ENCODE peak calls at places on chromosomes 13 and 19, in six cellular contexts. S is heart right ventricle; F is ovary; W is AG04449; J is CD4-positive, alpha-beta T cell; L is ascending aorta. Z is an unnamed sample.

GRCh38 chr13:86906458-86906857 is 764.7 kb upstream of the SLITRK5 start:
- DNase-seq in S (no peak), F (no peak), W (no peak), J (no peak), L (no peak), Z (no peak)

GRCh38 chr19:47124937-47125668 is 5.5 kb upstream of the SAE1 start:
- DNase-seq in S (no peak), F (no peak), W (no peak), J (no peak), L (no peak), Z (no peak)

GRCh38 chr19:34044011-34044410 is 128.3 kb upstream of the LSM14A start:
- DNase-seq in S (no peak), F (no peak), W (no peak), J (no peak), L (no peak), Z (no peak)

GRCh38 chr13:40206241-40207109 is 460.0 kb downstream of the FOXO1 start:
- DNase-seq in S (no peak), F (no peak), W (no peak), J (no peak), L (no peak), Z (peak; percentile 50)

GRCh38 chr19:17104679-17105078 is 29.1 kb downstream of the MYO9B start:
- DNase-seq in S (no peak), F (no peak), W (no peak), J (no peak), L (no peak), Z (no peak)

GRCh38 chr13:89380101-89380500 is 1708.9 kb downstream of the SLITRK5 start:
- DNase-seq in S (no peak), F (no peak), W (no peak), J (no peak), L (no peak), Z (no peak)

GRCh38 chr13:42612021-42612765 is 38.2 kb downstream of the TNFSF11 start:
- DNase-seq in S (no peak), F (no peak), W (no peak), J (no peak), L (no peak), Z (no peak)

GRCh38 chr13:40077396-40078027 is 422.1 kb downstream of the COG6 start:
- DNase-seq in S (no peak), F (no peak), W (no peak), J (no peak), L (peak; percentile 21), Z (peak; percentile 26)

DNA sequence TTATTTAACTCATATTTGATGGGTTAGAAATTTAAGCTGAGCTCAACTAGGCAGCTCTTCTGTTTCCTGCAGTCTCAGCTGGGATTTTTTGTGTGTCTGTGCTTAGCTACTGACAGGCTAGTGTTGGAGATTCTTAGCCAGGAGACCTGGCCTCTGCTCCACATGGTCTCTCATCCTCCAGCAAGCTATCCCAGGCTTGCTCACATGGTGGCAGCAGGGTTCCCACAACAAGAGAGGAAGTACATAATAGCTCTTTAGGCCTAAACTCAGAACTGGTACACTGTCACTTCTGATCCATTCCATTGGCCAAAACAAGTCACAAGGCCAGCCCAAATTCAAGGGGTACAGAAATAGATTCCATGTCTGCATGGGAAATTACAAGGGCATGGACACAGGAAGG is 406.2 kb downstream of the SUCLA2 start:
- DNase-seq in S (no peak), F (no peak), W (no peak), J (no peak), L (no peak), Z (no peak)
- TF ChIP-seq CTCF in S (no peak), F (no peak), W (no peak), J (no peak), L (no peak), Z (no peak)

GRCh38 chr19:42311612-42312160 is 1.4 kb upstream of the TMEM145 start:
- DNase-seq in S (no peak), F (no peak), W (no peak), J (no peak), L (no peak), Z (no peak)

GRCh38 chr19:42313840-42314755 is 989 bp downstream of the TMEM145 start:
- DNase-seq in S (no peak), F (no peak), W (no peak), J (no peak), L (no peak), Z (no peak)

GRCh38 chr19:42315024-42315423 is 1.9 kb downstream of the TMEM145 start:
- DNase-seq in S (no peak), F (no peak), W (no peak), J (no peak), L (no peak), Z (no peak)

GRCh38 chr19:42312370-42312769 is 739 bp upstream of the TMEM145 start:
- DNase-seq in S (no peak), F (no peak), W (no peak), J (no peak), L (no peak), Z (no peak)

DNA sequence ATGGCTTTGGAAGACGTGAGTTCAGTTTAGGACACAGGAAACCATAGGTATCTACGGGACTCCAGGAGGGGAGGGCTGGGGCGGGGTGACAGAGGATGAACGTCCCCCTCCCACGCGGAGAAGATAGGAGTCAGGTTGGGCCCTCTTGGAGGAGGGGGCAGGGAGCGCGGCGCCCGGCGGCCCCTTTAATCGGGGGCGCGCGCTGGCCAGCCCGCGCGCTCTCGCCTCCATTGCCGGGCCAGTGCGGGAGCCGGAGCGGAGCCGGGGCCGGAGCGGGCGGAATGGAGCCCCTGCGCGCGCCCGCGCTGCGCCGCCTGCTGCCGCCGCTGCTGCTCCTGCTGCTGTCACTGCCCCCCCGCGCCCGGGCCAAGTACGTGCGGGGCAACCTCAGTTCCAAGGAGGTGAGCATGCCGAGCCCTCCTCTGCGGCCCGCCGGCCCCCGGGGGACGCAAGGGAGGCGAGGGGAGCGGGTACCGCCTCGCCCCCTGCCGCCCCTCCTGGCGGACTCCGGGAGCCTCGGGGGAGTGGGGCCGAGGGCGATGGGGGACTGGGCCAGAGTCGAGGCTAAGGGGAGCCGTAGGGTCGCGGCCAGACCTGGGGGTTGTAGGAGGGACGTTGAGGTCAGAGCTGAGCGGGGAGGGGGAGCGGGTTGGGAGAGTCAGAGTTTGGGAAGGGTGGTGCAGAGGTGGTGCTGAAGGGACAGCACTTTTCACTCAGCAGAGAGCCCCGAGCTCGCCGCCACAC is at the start of gene TMEM145:
- DNase-seq in S (no peak), F (peak; percentile 59), W (no peak), J (no peak), L (no peak), Z (no peak)
- TF ChIP-seq CTCF in S (no peak), F (peak; percentile 16), W (no peak), J (no peak), L (no peak), Z (no peak)

GRCh38 chr13:51328488-51328887 is 11.0 kb upstream of the SERPINE3 start:
- DNase-seq in S (no peak), F (no peak), W (no peak), J (no peak), L (no peak), Z (no peak)
- TF ChIP-seq CTCF in S (no peak), F (no peak), W (no peak), J (no peak), L (no peak), Z (no peak)

DNA sequence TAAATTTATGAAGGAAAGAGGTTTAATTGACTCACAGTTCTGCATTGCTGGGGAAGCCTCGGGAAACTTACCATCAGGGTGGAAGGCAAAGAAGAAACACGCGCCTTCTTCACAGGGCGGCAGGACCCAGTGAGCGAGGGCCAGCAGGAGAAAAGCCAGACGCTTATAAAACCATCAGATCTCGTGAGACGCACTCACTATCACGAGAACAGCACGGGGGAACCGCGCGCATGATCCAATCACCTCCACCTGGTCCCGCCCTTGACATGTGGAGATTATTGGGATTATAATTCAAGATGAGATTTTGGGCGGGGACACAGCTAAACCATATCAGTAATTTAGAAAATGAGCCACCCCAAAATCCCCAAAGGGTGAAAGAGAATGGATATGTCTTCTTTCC is 187.1 kb downstream of the RAP2A start:
- DNase-seq in S (no peak), F (no peak), W (no peak), J (no peak), L (no peak), Z (no peak)
- TF ChIP-seq CTCF in S (no peak), F (no peak), W (no peak), J (no peak), L (no peak), Z (no peak)

DNA sequence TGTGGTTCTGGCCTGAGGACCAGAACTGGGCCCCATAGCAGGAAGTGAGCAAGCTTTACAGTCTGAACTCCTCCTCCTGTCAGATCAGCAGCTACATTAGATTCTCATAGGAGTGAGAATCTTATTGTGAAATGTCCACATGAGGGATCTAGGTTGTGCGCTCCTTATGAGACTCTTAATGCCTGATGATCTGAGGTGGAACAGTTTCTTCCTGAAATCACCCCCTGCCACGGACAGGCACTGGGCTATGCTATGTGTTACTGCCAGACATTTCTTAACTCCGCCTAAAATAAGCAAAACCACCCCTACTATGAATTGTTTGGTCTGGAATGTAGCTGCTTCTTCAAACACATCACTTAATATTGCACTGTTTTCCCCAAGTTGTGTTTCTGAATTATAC is 4.6 kb downstream of the FBXL3 start:
- DNase-seq in S (no peak), F (no peak), W (no peak), J (no peak), L (no peak), Z (no peak)
- TF ChIP-seq CTCF in S (no peak), F (no peak), W (no peak), J (no peak), L (no peak), Z (no peak)

GRCh38 chr19:741506-742131 is 9.3 kb upstream of the MISP start:
- DNase-seq in S (no peak), F (no peak), W (no peak), J (no peak), L (no peak), Z (no peak)
- TF ChIP-seq CTCF in S (no peak), F (no peak), W (no peak), J (no peak), L (no peak), Z (no peak)

GRCh38 chr13:91311491-91311890 is 36.0 kb upstream of the MIR17HG start:
- DNase-seq in S (no peak), F (no peak), W (no peak), J (no peak), L (no peak), Z (no peak)

GRCh38 chr13:91313581-91313980 is 33.9 kb upstream of the MIR17HG start:
- DNase-seq in S (no peak), F (no peak), W (no peak), J (no peak), L (no peak), Z (no peak)

GRCh38 chr13:91314888-91315287 is 32.6 kb upstream of the MIR17HG start:
- DNase-seq in S (no peak), F (no peak), W (no peak), J (no peak), L (no peak), Z (no peak)

GRCh38 chr13:91312324-91312723 is 35.2 kb upstream of the MIR17HG start:
- DNase-seq in S (no peak), F (no peak), W (no peak), J (no peak), L (no peak), Z (no peak)

DNA sequence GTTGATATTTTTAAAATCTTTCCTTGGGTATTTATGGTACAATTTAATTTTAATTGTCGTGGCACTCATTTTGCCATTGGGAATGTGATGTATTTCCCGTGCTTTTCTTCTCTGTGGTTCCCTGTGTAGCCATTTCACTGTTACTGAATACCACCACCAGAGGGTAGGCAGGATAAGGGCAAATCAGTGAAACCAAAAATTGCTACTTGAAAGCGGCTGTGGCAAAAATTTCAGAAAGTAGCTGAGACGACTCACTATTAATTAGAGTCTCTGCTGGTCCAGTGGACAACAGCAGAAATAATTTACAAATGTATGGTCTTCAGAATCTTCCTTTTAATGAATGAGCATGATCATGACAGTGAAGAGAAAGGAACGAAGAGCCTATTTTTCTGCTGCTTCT is 34.4 kb upstream of the MIR17HG start:
- DNase-seq in S (no peak), F (no peak), W (no peak), J (no peak), L (no peak), Z (no peak)
- TF ChIP-seq CTCF in S (peak; percentile 42), F (peak; percentile 25), W (peak; percentile 23), J (peak; percentile 69), L (peak; percentile 38), Z (no peak)

Z was measured in lower leg skin.